ENCODE peak calls at places on chromosomes 11 and 22, in eight cellular contexts. P is stimulated activated CD8-positive, alpha-beta memory T cell treated with anti-CD3 and anti-CD28 coated beads, Interleukin-7, amount 100 ng/mL, for 48 hours; O is tibial nerve; L is COR-L47; V is Kasumi-1; R is effector CD4-positive, alpha-beta T cell; K is substantia nigra; G is nucleus accumbens. U is an unnamed sample.

GRCh38 chr22:44550666-44551491 is 52.8 kb upstream of the RTL6 start:
- DNase-seq in O (no peak), P (peak; percentile 11), L (no peak), G (no peak), R (no peak), K (no peak), V (no peak), U (no peak)

GRCh38 chr22:27032121-27032761 is 374.9 kb downstream of the MIAT start:
- DNase-seq in K (peak; percentile 40), P (no peak), G (peak; percentile 9), O (no peak), R (no peak), V (no peak), L (peak; percentile 18), U (no peak)

GRCh38 chr11:122108192-122108799 is 7.7 kb downstream of the BLID start:
- DNase-seq in L (no peak), K (peak; percentile 21), G (no peak), P (no peak), O (peak; percentile 52), R (no peak), V (peak; percentile 18), U (no peak)

GRCh38 chr11:4576880-4577279 is 4.7 kb upstream of the OR52I2 start:
- DNase-seq in O (no peak), P (no peak), V (no peak), L (no peak), R (no peak), K (no peak), G (no peak), U (no peak)

GRCh38 chr11:693415-693831 is 1.6 kb downstream of the DEAF1 start:
- DNase-seq in G (no peak), O (no peak), V (peak; percentile 34), K (no peak), L (peak; percentile 24), P (no peak), R (no peak), U (no peak)

GRCh38 chr11:125995313-125995712 is 49.5 kb downstream of the VSIG10L2 start:
- DNase-seq in K (no peak), R (no peak), P (peak; percentile 22), O (no peak), G (peak; percentile 6), V (no peak), L (no peak), U (no peak)

GRCh38 chr11:19821412-19821875 is 108.8 kb downstream of the NAV2 start:
- DNase-seq in L (no peak), K (no peak), P (no peak), G (no peak), V (no peak), R (no peak), O (no peak), U (no peak)

GRCh38 chr11:12880327-12880726 is 128.8 kb upstream of the RASSF10 start:
- DNase-seq in P (no peak), L (no peak), O (no peak), R (no peak), V (no peak), G (no peak), K (no peak), U (no peak)

GRCh38 chr22:37274380-37274862 is 7.9 kb upstream of the CYTH4 start:
- DNase-seq in K (no peak), V (peak; percentile 80), O (peak; percentile 40), R (no peak), P (no peak), L (no peak), G (no peak), U (no peak)

GRCh38 chr11:115304774-115305472 is 199.3 kb downstream of the CADM1 start:
- DNase-seq in P (no peak), G (no peak), O (no peak), K (no peak), V (no peak), L (no peak), R (no peak), U (no peak)

GRCh38 chr22:42714308-42714707 is 6.4 kb downstream of the A4GALT start:
- DNase-seq in L (no peak), K (no peak), R (no peak), O (no peak), P (no peak), V (no peak), G (no peak), U (no peak)

GRCh38 chr11:30635401-30635989 is 49.3 kb upstream of the MPPED2 start:
- DNase-seq in V (no peak), K (peak; percentile 72), R (no peak), O (no peak), L (no peak), G (peak; percentile 76), P (no peak), U (no peak)

GRCh38 chr11:62804310-62805043 is 763 bp downstream of the NXF1 start:
- DNase-seq in R (no peak), K (no peak), P (no peak), L (no peak), G (no peak), V (peak; percentile 38), O (peak; percentile 25), U (no peak)

U was measured in pulmonary artery endothelial cell.